ENCODE peak calls at places on chromosomes 6 and 20, in four cellular contexts. G is frontal cortex, J is A549, F is posterior vena cava. S is an unnamed sample.

GRCh38 chr6:87737948-87738347 is 35.9 kb upstream of the AKIRIN2 start:
- DNase-seq in G (no peak), F (no peak), J (no peak), S (no peak)

GRCh38 chr6:57313711-57314471 is 3.5 kb upstream of the PRIM2 start:
- DNase-seq in G (no peak), F (peak; percentile 79), J (peak; percentile 74), S (no peak)

GRCh38 chr6:44059359-44060342 is 67.6 kb downstream of the MRPL14 start:
- DNase-seq in F (no peak), G (no peak), J (no peak), S (no peak)

GRCh38 chr20:57617079-57617795 is 3.0 kb downstream of the ZBP1 start:
- DNase-seq in J (no peak), F (peak; percentile 72), G (no peak), S (no peak)

GRCh38 chr6:16157909-16158308 is 29.0 kb downstream of the MYLIP start:
- DNase-seq in J (no peak), F (no peak), G (no peak), S (no peak)

GRCh38 chr20:48489656-48490055 is 338.1 kb downstream of the PREX1 start:
- DNase-seq in F (no peak), G (peak; percentile 24), J (no peak), S (no peak)

GRCh38 chr20:38833154-38833856 is 27.8 kb downstream of the PPP1R16B start:
- DNase-seq in J (no peak), F (no peak), G (no peak), S (no peak)

GRCh38 chr20:53202781-53203180 is 230.6 kb downstream of the TSHZ2 start:
- DNase-seq in J (peak; percentile 8), F (no peak), G (no peak), S (no peak)

GRCh38 chr6:159981171-159981571 is 12.3 kb downstream of the IGF2R start:
- DNase-seq in F (peak; percentile 78), G (no peak), J (no peak), S (no peak)

GRCh38 chr20:33811763-33812672 is 870 bp downstream of the CHMP4B start:
- DNase-seq in F (peak; percentile 91), G (peak; percentile 74), J (peak; percentile 62), S (no peak)

GRCh38 chr6:166615059-166615770 is 11.8 kb downstream of the RPS6KA2 start:
- DNase-seq in F (no peak), G (no peak), J (no peak), S (no peak)